ENCODE peak calls at places on chromosomes 2 and 18, in seven cellular contexts. B, F, D, I, Y, R and U are unnamed samples.

GRCh38 chr2:56167616-56168015 is 16.2 kb upstream of the CCDC85A start:
- DNase-seq in B (no peak), F (no peak), D (no peak), I (no peak), Y (no peak), R (no peak), U (no peak)

GRCh38 chr2:5074738-5075137 is 617.4 kb upstream of the SOX11 start:
- DNase-seq in B (no peak), F (no peak), D (no peak), I (no peak), Y (no peak), R (no peak), U (no peak)

GRCh38 chr2:31675485-31675901 is 94.8 kb upstream of the SRD5A2 start:
- DNase-seq in B (peak; percentile 79), F (peak; percentile 36), D (no peak), I (no peak), Y (no peak), R (no peak), U (no peak)

GRCh38 chr2:111659361-111660281 is 224.4 kb downstream of the ANAPC1 start:
- DNase-seq in B (peak; percentile 73), F (peak; percentile 72), D (peak; percentile 38), I (no peak), Y (peak; percentile 88), R (peak; percentile 87), U (peak; percentile 41)

GRCh38 chr2:31270136-31270535 is 36.2 kb downstream of the EHD3 start:
- DNase-seq in B (no peak), F (no peak), D (no peak), I (no peak), Y (no peak), R (no peak), U (no peak)

GRCh38 chr2:72548081-72548764 is 277.6 kb downstream of the EXOC6B start:
- DNase-seq in B (no peak), F (no peak), D (no peak), I (no peak), Y (no peak), R (no peak), U (no peak)

GRCh38 chr2:205571300-205571858 is 110.9 kb upstream of the NRP2 start:
- DNase-seq in B (no peak), F (no peak), D (no peak), I (no peak), Y (no peak), R (no peak), U (no peak)

GRCh38 chr18:60067426-60068210 is 167.8 kb downstream of the PMAIP1 start:
- DNase-seq in B (no peak), F (no peak), D (no peak), I (no peak), Y (no peak), R (no peak), U (no peak)

GRCh38 chr2:207694811-207695281 is 16.6 kb upstream of the CCNYL1 start:
- DNase-seq in B (no peak), F (no peak), D (no peak), I (no peak), Y (no peak), R (no peak), U (no peak)

GRCh38 chr2:169644173-169644572 is 50.0 kb downstream of the CFAP210 start:
- DNase-seq in B (no peak), F (no peak), D (no peak), I (no peak), Y (no peak), R (no peak), U (no peak)

GRCh38 chr18:58307441-58307840 is 263.4 kb downstream of the NEDD4L start:
- DNase-seq in B (no peak), F (no peak), D (no peak), I (no peak), Y (no peak), R (no peak), U (no peak)

GRCh38 chr18:58308463-58308862 is 264.4 kb downstream of the NEDD4L start:
- DNase-seq in B (no peak), F (no peak), D (no peak), I (no peak), Y (no peak), R (no peak), U (no peak)

GRCh38 chr18:58302811-58303210 is 258.8 kb downstream of the NEDD4L start:
- DNase-seq in B (no peak), F (no peak), D (no peak), I (no peak), Y (no peak), R (no peak), U (no peak)

GRCh38 chr18:58303363-58303762 is 259.3 kb downstream of the NEDD4L start:
- DNase-seq in B (no peak), F (no peak), D (no peak), I (peak; percentile 27), Y (no peak), R (no peak), U (no peak)

DNA sequence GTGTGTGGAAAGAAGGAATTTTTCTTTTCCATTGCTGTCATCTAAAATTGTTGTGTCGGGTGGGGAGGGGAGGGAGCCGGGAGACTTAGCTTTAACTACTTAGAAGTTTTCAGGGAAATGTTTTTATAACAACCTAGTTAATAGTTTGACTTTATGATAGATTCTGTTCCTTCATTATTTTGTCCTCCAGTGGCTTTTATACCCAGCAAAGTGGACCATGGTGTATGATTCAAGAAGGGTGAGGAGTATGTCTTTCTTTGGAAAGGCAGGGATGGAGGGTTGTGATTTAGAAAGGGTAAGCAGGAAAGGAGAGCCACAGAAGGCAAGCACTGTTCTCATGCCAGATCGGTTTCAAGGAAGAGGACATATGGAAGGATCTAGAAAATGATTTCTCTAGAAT is 261.8 kb downstream of the NEDD4L start:
- DNase-seq in B (no peak), F (no peak), D (no peak), I (no peak), Y (no peak), R (no peak), U (no peak)
- H3K4me1 ChIP-seq in B (peaks cover 2% of the 10 kb centered on the region), F (peaks cover 37% of the 10 kb centered on the region), D (no peaks in the 10 kb centered on the region), I (peaks cover 47% of the 10 kb centered on the region), Y (no peaks in the 10 kb centered on the region), R (peaks cover 19% of the 10 kb centered on the region), U (no peaks in the 10 kb centered on the region)

GRCh38 chr2:147860009-147860408 is 15.2 kb downstream of the ACVR2A start:
- DNase-seq in B (peak; percentile 32), F (no peak), D (no peak), I (no peak), Y (no peak), R (no peak), U (no peak)

GRCh38 chr2:147855977-147856376 is 11.1 kb downstream of the ACVR2A start:
- DNase-seq in B (no peak), F (no peak), D (no peak), I (no peak), Y (no peak), R (no peak), U (no peak)

GRCh38 chr2:147855316-147855715 is 10.5 kb downstream of the ACVR2A start:
- DNase-seq in B (no peak), F (no peak), D (no peak), I (no peak), Y (no peak), R (no peak), U (no peak)

GRCh38 chr2:147851244-147851930 is 6.6 kb downstream of the ACVR2A start:
- DNase-seq in B (no peak), F (no peak), D (no peak), I (no peak), Y (no peak), R (no peak), U (no peak)

DNA sequence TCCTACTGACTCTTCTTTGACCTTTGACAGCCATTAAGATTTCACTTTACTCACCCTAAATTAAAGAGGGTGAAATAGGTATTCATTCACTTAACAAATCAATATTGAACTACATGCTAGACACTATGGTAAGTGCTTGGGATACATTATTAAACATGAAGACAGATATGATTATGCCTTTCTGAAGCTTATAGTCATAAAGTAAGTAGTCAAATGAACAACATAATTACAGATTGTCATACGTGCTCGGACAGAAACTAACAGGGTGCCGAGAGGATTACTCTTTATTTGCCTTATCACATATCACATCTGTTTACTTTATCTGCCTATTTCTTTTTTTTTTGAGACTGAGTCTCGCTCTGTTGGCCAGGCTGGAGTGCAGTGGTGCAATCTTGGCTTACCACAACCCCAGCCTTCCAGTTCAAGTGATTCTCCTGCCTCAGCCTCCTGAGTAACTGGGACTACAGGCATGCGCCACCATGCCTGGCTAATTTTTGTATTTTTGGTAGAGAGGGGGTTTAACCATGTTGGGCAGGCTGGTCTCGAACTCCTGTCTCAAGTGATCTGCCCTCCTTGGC is 9.8 kb downstream of the ACVR2A start:
- DNase-seq in B (no peak), F (no peak), D (no peak), I (no peak), Y (no peak), R (no peak), U (no peak)
- H3K4me1 ChIP-seq in B (peaks cover 2% of the 10 kb centered on the region), F (peaks cover 75% of the 10 kb centered on the region), D (no peaks in the 10 kb centered on the region), I (no peaks in the 10 kb centered on the region), Y (no peaks in the 10 kb centered on the region), R (peaks cover 6% of the 10 kb centered on the region), U (no peaks in the 10 kb centered on the region)

GRCh38 chr2:101803945-101804696 is 106.6 kb downstream of the MAP4K4 start:
- DNase-seq in B (no peak), F (no peak), D (no peak), I (no peak), Y (no peak), R (no peak), U (no peak)

GRCh38 chr2:101805146-101806088 is 107.9 kb downstream of the MAP4K4 start:
- DNase-seq in B (no peak), F (no peak), D (peak; percentile 35), I (no peak), Y (no peak), R (no peak), U (no peak)

GRCh38 chr2:101802329-101802728 is 104.8 kb downstream of the MAP4K4 start:
- DNase-seq in B (no peak), F (peak; percentile 63), D (no peak), I (no peak), Y (no peak), R (no peak), U (no peak)

GRCh38 chr2:101801496-101801895 is 104.0 kb downstream of the MAP4K4 start:
- DNase-seq in B (no peak), F (no peak), D (no peak), I (no peak), Y (no peak), R (no peak), U (no peak)

GRCh38 chr2:101803128-101803527 is 105.6 kb downstream of the MAP4K4 start:
- DNase-seq in B (no peak), F (no peak), D (no peak), I (no peak), Y (no peak), R (no peak), U (no peak)
- H3K4me1 ChIP-seq in B (peaks cover 10% of the 10 kb centered on the region), F (peaks cover 63% of the 10 kb centered on the region), D (peaks cover 14% of the 10 kb centered on the region), I (peaks cover 29% of the 10 kb centered on the region), Y (no peaks in the 10 kb centered on the region), R (peaks cover 28% of the 10 kb centered on the region), U (peaks cover 19% of the 10 kb centered on the region)

GRCh38 chr2:99480390-99480789 is 9.4 kb downstream of the REV1 start:
- DNase-seq in B (no peak), F (no peak), D (no peak), I (no peak), Y (no peak), R (no peak), U (no peak)

GRCh38 chr2:99478632-99479031 is 11.2 kb downstream of the REV1 start:
- DNase-seq in B (no peak), F (no peak), D (no peak), I (no peak), Y (no peak), R (no peak), U (no peak)

GRCh38 chr2:99477054-99477453 is 12.8 kb downstream of the REV1 start:
- DNase-seq in B (no peak), F (no peak), D (no peak), I (no peak), Y (no peak), R (no peak), U (no peak)

GRCh38 chr2:99473496-99474083 is 16.2 kb downstream of the REV1 start:
- DNase-seq in B (no peak), F (no peak), D (no peak), I (no peak), Y (no peak), R (no peak), U (no peak)

GRCh38 chr2:99476629-99477028 is 13.2 kb downstream of the REV1 start:
- DNase-seq in B (no peak), F (no peak), D (no peak), I (no peak), Y (no peak), R (no peak), U (no peak)
- H3K4me1 ChIP-seq in B (peaks cover 5% of the 10 kb centered on the region), F (peaks cover 89% of the 10 kb centered on the region), D (peaks cover 21% of the 10 kb centered on the region), I (peaks cover 9% of the 10 kb centered on the region), Y (no peaks in the 10 kb centered on the region), R (peaks cover 23% of the 10 kb centered on the region), U (peaks cover 13% of the 10 kb centered on the region)